ENCODE peak calls at places on chromosomes 1 and 21, in seven cellular contexts. One of them, this sample, is unnamed. For H3K4me1, the result is how much of the 10 kb centered on the place peaks cover.

GRCh38 chr1:56816264-56816663 is 2.9 kb downstream of the FYB2 start:
- DNase-seq in IMR-90: no peak
- DNase-seq in mesendoderm: no peak
- DNase-seq in H9: no peak
- DNase-seq in H1: no peak
- DNase-seq in neuronal stem cell: no peak
- DNase-seq in trophoblast cell: no peak
- DNase-seq in this sample: no peak

GRCh38 chr1:119595606-119596005 is 52.5 kb downstream of the ZNF697 start:
- DNase-seq in IMR-90: no peak
- DNase-seq in H1: no peak
- DNase-seq in H9: no peak
- DNase-seq in mesendoderm: no peak
- DNase-seq in trophoblast cell: no peak
- DNase-seq in neuronal stem cell: no peak
- DNase-seq in this sample: no peak

GRCh38 chr1:228842094-228842775 is 107.0 kb downstream of the RHOU start:
- DNase-seq in H9: no peak
- DNase-seq in H1: no peak
- DNase-seq in IMR-90: peak
- DNase-seq in neuronal stem cell: no peak
- DNase-seq in mesendoderm: peak
- DNase-seq in trophoblast cell: peak
- DNase-seq in this sample: peak

GRCh38 chr1:79398501-79398900 is 392.0 kb upstream of the ADGRL4 start:
- DNase-seq in H1: no peak
- DNase-seq in IMR-90: no peak
- DNase-seq in H9: no peak
- DNase-seq in mesendoderm: no peak
- DNase-seq in trophoblast cell: no peak
- DNase-seq in neuronal stem cell: no peak
- DNase-seq in this sample: no peak

GRCh38 chr1:47690341-47691244 is 252.7 kb downstream of the FOXD2 start:
- DNase-seq in mesendoderm: no peak
- DNase-seq in IMR-90: no peak
- DNase-seq in H9: peak
- DNase-seq in neuronal stem cell: no peak
- DNase-seq in trophoblast cell: no peak
- DNase-seq in H1: peak
- DNase-seq in this sample: no peak

GRCh38 chr21:36097427-36098230 is 27.8 kb downstream of the CBR1 start:
- DNase-seq in H9: no peak
- DNase-seq in neuronal stem cell: no peak
- DNase-seq in mesendoderm: no peak
- DNase-seq in trophoblast cell: no peak
- DNase-seq in H1: no peak
- DNase-seq in IMR-90: no peak
- DNase-seq in this sample: peak

GRCh38 chr1:199290186-199290585 is 651.3 kb downstream of the PTPRC start:
- DNase-seq in trophoblast cell: no peak
- DNase-seq in IMR-90: peak
- DNase-seq in mesendoderm: no peak
- DNase-seq in H9: no peak
- DNase-seq in neuronal stem cell: no peak
- DNase-seq in H1: no peak
- DNase-seq in this sample: no peak

GRCh38 chr21:32412162-32412997 is at the start of gene EVA1C:
- DNase-seq in trophoblast cell: no peak
- DNase-seq in mesendoderm: peak
- DNase-seq in neuronal stem cell: no peak
- DNase-seq in H9: peak
- DNase-seq in IMR-90: peak
- DNase-seq in H1: peak
- DNase-seq in this sample: no peak

GRCh38 chr1:46413596-46413985 is 19.5 kb downstream of the FAAH start:
- DNase-seq in IMR-90: no peak
- DNase-seq in trophoblast cell: no peak
- DNase-seq in H1: peak
- DNase-seq in mesendoderm: peak
- DNase-seq in H9: peak
- DNase-seq in neuronal stem cell: no peak
- DNase-seq in this sample: peak

GRCh38 chr1:228691926-228692325 is 43.4 kb upstream of the RHOU start:
- DNase-seq in H1: no peak
- DNase-seq in H9: no peak
- DNase-seq in trophoblast cell: peak
- DNase-seq in mesendoderm: peak
- DNase-seq in neuronal stem cell: no peak
- DNase-seq in IMR-90: peak
- DNase-seq in this sample: peak

GRCh38 chr1:112440574-112440973 is 44.6 kb downstream of the CTTNBP2NL start:
- DNase-seq in H1: no peak
- DNase-seq in neuronal stem cell: no peak
- DNase-seq in mesendoderm: no peak
- DNase-seq in H9: no peak
- DNase-seq in trophoblast cell: no peak
- DNase-seq in IMR-90: no peak
- DNase-seq in this sample: no peak

GRCh38 chr21:27477321-27477720 is 510.4 kb upstream of the ADAMTS5 start:
- DNase-seq in neuronal stem cell: no peak
- DNase-seq in mesendoderm: no peak
- DNase-seq in H9: no peak
- DNase-seq in IMR-90: peak
- DNase-seq in trophoblast cell: no peak
- DNase-seq in H1: no peak
- DNase-seq in this sample: no peak

GRCh38 chr21:38861989-38862683 is 56.4 kb downstream of the ETS2 start:
- DNase-seq in mesendoderm: no peak
- DNase-seq in trophoblast cell: no peak
- DNase-seq in H1: no peak
- DNase-seq in H9: no peak
- DNase-seq in neuronal stem cell: no peak
- DNase-seq in IMR-90: no peak
- DNase-seq in this sample: no peak

GRCh38 chr21:34594566-34595234 is 20.2 kb downstream of the RCAN1 start:
- DNase-seq in mesendoderm: no peak
- DNase-seq in neuronal stem cell: no peak
- DNase-seq in H1: peak
- DNase-seq in trophoblast cell: peak
- DNase-seq in IMR-90: no peak
- DNase-seq in H9: no peak
- DNase-seq in this sample: no peak

GRCh38 chr1:83970802-83971201 is 28.1 kb downstream of the TTLL7 start:
- DNase-seq in IMR-90: no peak
- DNase-seq in trophoblast cell: no peak
- DNase-seq in neuronal stem cell: no peak
- DNase-seq in mesendoderm: peak
- DNase-seq in H1: no peak
- DNase-seq in H9: no peak
- DNase-seq in this sample: no peak

GRCh38 chr1:17360272-17360956 is 11.6 kb upstream of the PADI6 start:
- DNase-seq in H9: peak
- DNase-seq in mesendoderm: no peak
- DNase-seq in neuronal stem cell: no peak
- DNase-seq in H1: no peak
- DNase-seq in trophoblast cell: no peak
- DNase-seq in IMR-90: no peak
- DNase-seq in this sample: no peak

GRCh38 chr1:234745844-234746797 is 136.1 kb upstream of the IRF2BP2 start:
- DNase-seq in H1: no peak
- DNase-seq in trophoblast cell: peak
- DNase-seq in H9: no peak
- DNase-seq in neuronal stem cell: no peak
- DNase-seq in IMR-90: peak
- DNase-seq in mesendoderm: peak
- DNase-seq in this sample: peak

GRCh38 chr1:11944358-11944981 is 10.0 kb downstream of the PLOD1 start:
- DNase-seq in neuronal stem cell: peak
- DNase-seq in IMR-90: no peak
- DNase-seq in trophoblast cell: no peak
- DNase-seq in H1: peak
- DNase-seq in H9: peak
- DNase-seq in mesendoderm: peak
- DNase-seq in this sample: peak

GRCh38 chr1:179706339-179706941 is 36.7 kb upstream of the FAM163A start:
- DNase-seq in H9: peak
- DNase-seq in IMR-90: peak
- DNase-seq in neuronal stem cell: peak
- DNase-seq in H1: peak
- DNase-seq in mesendoderm: peak
- DNase-seq in trophoblast cell: peak
- DNase-seq in this sample: peak

GRCh38 chr1:234221601-234222000 is 151.7 kb upstream of the COA6 start:
- DNase-seq in IMR-90: no peak
- DNase-seq in neuronal stem cell: no peak
- DNase-seq in trophoblast cell: no peak
- DNase-seq in H9: no peak
- DNase-seq in H1: no peak
- DNase-seq in mesendoderm: no peak
- DNase-seq in this sample: no peak

GRCh38 chr21:34843562-34843961 is 174.8 kb downstream of the CLIC6 start:
- DNase-seq in IMR-90: peak
- DNase-seq in mesendoderm: no peak
- DNase-seq in trophoblast cell: no peak
- DNase-seq in neuronal stem cell: no peak
- DNase-seq in H1: no peak
- DNase-seq in H9: no peak
- DNase-seq in this sample: no peak

GRCh38 chr21:26280715-26281310 is 110.2 kb upstream of the APP start:
- DNase-seq in H1: no peak
- DNase-seq in neuronal stem cell: no peak
- DNase-seq in trophoblast cell: no peak
- DNase-seq in IMR-90: no peak
- DNase-seq in mesendoderm: peak
- DNase-seq in H9: no peak
- DNase-seq in this sample: peak

GRCh38 chr1:94884101-94884875 is 42.6 kb downstream of the CNN3 start:
- DNase-seq in trophoblast cell: peak
- DNase-seq in IMR-90: peak
- DNase-seq in neuronal stem cell: peak
- DNase-seq in H9: peak
- DNase-seq in H1: peak
- DNase-seq in mesendoderm: peak
- DNase-seq in this sample: no peak

GRCh38 chr21:35088235-35088865 is 39.2 kb upstream of the RUNX1 start:
- DNase-seq in H9: no peak
- DNase-seq in mesendoderm: no peak
- DNase-seq in neuronal stem cell: no peak
- DNase-seq in trophoblast cell: no peak
- DNase-seq in H1: no peak
- DNase-seq in IMR-90: peak
- DNase-seq in this sample: no peak

GRCh38 chr1:68293609-68294353 is 61.5 kb upstream of the WLS start:
- DNase-seq in trophoblast cell: no peak
- DNase-seq in H1: peak
- DNase-seq in mesendoderm: peak
- DNase-seq in IMR-90: peak
- DNase-seq in neuronal stem cell: peak
- DNase-seq in H9: peak
- DNase-seq in this sample: peak

GRCh38 chr1:53460211-53460634 is 1.0 kb downstream of the DMRTB1 start:
- DNase-seq in trophoblast cell: peak
- DNase-seq in mesendoderm: no peak
- DNase-seq in neuronal stem cell: no peak
- DNase-seq in IMR-90: no peak
- DNase-seq in H9: no peak
- DNase-seq in H1: no peak
- DNase-seq in this sample: no peak

GRCh38 chr1:220733090-220733569 is 15.0 kb upstream of the MTARC2 start:
- DNase-seq in mesendoderm: peak
- DNase-seq in IMR-90: peak
- DNase-seq in neuronal stem cell: peak
- DNase-seq in H9: peak
- DNase-seq in H1: peak
- DNase-seq in trophoblast cell: peak
- DNase-seq in this sample: peak

GRCh38 chr1:185444651-185445050 is 127.6 kb upstream of the IVNS1ABP start:
- DNase-seq in H1: no peak
- DNase-seq in IMR-90: no peak
- DNase-seq in H9: peak
- DNase-seq in trophoblast cell: no peak
- DNase-seq in neuronal stem cell: no peak
- DNase-seq in mesendoderm: peak
- DNase-seq in this sample: no peak

GRCh38 chr1:232521660-232522059 is 108.3 kb downstream of the SIPA1L2 start:
- DNase-seq in H1: no peak
- DNase-seq in trophoblast cell: no peak
- DNase-seq in IMR-90: no peak
- DNase-seq in H9: no peak
- DNase-seq in mesendoderm: no peak
- DNase-seq in neuronal stem cell: no peak
- DNase-seq in this sample: no peak
- H4K8ac ChIP-seq in H1: no peak
- H4K8ac ChIP-seq in trophoblast cell: no peak
- H4K8ac ChIP-seq in IMR-90: no peak
- H4K8ac ChIP-seq in H9: no peak
- H4K8ac ChIP-seq in mesendoderm: no peak
- H4K8ac ChIP-seq in neuronal stem cell: no peak
- H4K8ac ChIP-seq in this sample: no peak

GRCh38 chr1:155170101-155170785 is 2.9 kb downstream of the KRTCAP2 start:
- DNase-seq in H9: no peak
- DNase-seq in trophoblast cell: no peak
- DNase-seq in IMR-90: no peak
- DNase-seq in mesendoderm: no peak
- DNase-seq in neuronal stem cell: no peak
- DNase-seq in H1: no peak
- DNase-seq in this sample: no peak
- H3K4me1 ChIP-seq in H9: under half
- H3K4me1 ChIP-seq in trophoblast cell: under half
- H3K4me1 ChIP-seq in IMR-90: under half
- H3K4me1 ChIP-seq in mesendoderm: under half
- H3K4me1 ChIP-seq in neuronal stem cell: under half
- H3K4me1 ChIP-seq in H1: under half
- H3K4me1 ChIP-seq in this sample: under half

GRCh38 chr1:20528221-20528620 is 20.3 kb upstream of the MUL1 start:
- DNase-seq in H9: peak
- DNase-seq in IMR-90: no peak
- DNase-seq in neuronal stem cell: no peak
- DNase-seq in trophoblast cell: no peak
- DNase-seq in mesendoderm: no peak
- DNase-seq in H1: no peak
- DNase-seq in this sample: no peak
- H3K23ac ChIP-seq in H9: no peak
- H3K23ac ChIP-seq in IMR-90: no peak
- H3K23ac ChIP-seq in neuronal stem cell: no peak
- H3K23ac ChIP-seq in trophoblast cell: no peak
- H3K23ac ChIP-seq in mesendoderm: no peak
- H3K23ac ChIP-seq in H1: no peak
- H3K23ac ChIP-seq in this sample: no peak

DNA sequence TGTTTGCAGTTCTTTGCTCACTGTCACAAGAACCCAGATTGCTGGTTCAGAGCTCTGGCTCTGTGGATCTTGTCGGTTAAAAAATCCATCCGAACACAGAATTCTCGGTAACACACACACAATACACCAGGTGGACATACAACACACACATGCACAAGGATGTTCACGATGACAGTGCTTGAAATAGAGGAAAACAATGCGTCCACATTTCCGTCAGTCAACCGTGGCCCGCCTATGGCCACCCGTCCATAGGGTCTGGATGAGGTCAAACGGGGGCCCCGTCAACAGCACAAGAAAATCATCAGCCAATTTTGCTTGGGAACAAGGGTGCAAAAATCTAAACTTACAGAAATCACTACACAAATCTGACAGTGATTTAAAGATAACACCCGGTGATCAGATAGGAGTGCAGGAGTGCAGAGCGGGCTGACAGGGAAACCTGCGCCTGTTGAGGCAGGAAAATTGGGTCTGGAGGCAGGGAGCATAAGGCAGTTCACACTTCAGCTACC is 50.4 kb upstream of the SLC19A1 start:
- DNase-seq in H9: no peak
- DNase-seq in H1: no peak
- DNase-seq in trophoblast cell: no peak
- DNase-seq in mesendoderm: no peak
- DNase-seq in IMR-90: no peak
- DNase-seq in neuronal stem cell: no peak
- DNase-seq in this sample: no peak
- H4K8ac ChIP-seq in H9: no peak
- H4K8ac ChIP-seq in H1: no peak
- H4K8ac ChIP-seq in trophoblast cell: no peak
- H4K8ac ChIP-seq in mesendoderm: no peak
- H4K8ac ChIP-seq in IMR-90: no peak
- H4K8ac ChIP-seq in neuronal stem cell: no peak
- H4K8ac ChIP-seq in this sample: no peak

This sample was measured in mesenchymal stem cell.